ENCODE peak calls at places on chromosome X, in nine cellular contexts. B is stimulated activated naive CD4-positive, alpha-beta T cell treated with Interleukin-2 at 50 U/mL for 16 hours; L is M059J; F is NCI-H146; O is mucosa of descending colon; X is left colon; D is NCI-H1694 treated with DMSO at 0.1 percent for 48 hours; K is GM23248; R is HFF-Myc. E is an unnamed sample.

GRCh38 chrX:17944833-17945497 is 83.9 kb upstream of the RAI2 start:
- DNase-seq in K (peak), R (no peak), D (no peak), F (peak), B (no peak), L (peak), X (no peak), O (no peak), E (no peak)

GRCh38 chrX:19332983-19333382 is 10.7 kb upstream of the PDHA1 start:
- DNase-seq in O (no peak), K (peak), R (peak), D (peak), B (no peak), F (peak), X (no peak), L (peak), E (no peak)

GRCh38 chrX:71619193-71619592 is 882 bp upstream of the CXCR3 start:
- DNase-seq in L (no peak), B (peak), K (no peak), X (no peak), F (no peak), O (no peak), R (no peak), D (no peak), E (peak)

GRCh38 chrX:24117288-24117687 is 32.2 kb upstream of the ZFX start:
- DNase-seq in O (no peak), D (peak), L (peak), F (no peak), X (no peak), B (no peak), R (peak), K (peak), E (no peak)

GRCh38 chrX:15430584-15430983 is 46.4 kb upstream of the VEGFD start:
- DNase-seq in R (peak), D (no peak), K (peak), F (no peak), O (no peak), B (no peak), L (no peak), X (no peak), E (no peak)

GRCh38 chrX:7706032-7706431 is 136.9 kb upstream of the VCX start:
- DNase-seq in D (no peak), R (no peak), K (peak), O (no peak), L (no peak), B (no peak), F (peak), X (no peak), E (no peak)

GRCh38 chrX:53288173-53288572 is 6.8 kb upstream of the IQSEC2 start:
- DNase-seq in L (peak), D (no peak), O (peak), K (no peak), R (no peak), X (peak), F (peak), B (no peak), E (no peak)

GRCh38 chrX:153635788-153636668 is 11.0 kb upstream of the DUSP9 start:
- DNase-seq in O (no peak), L (peak), K (peak), X (peak), B (peak), D (no peak), R (no peak), F (peak), E (no peak)

GRCh38 chrX:24245201-24245600 is 68.7 kb downstream of the SUPT20HL2 start:
- DNase-seq in X (no peak), K (peak), R (no peak), O (no peak), F (no peak), D (no peak), L (peak), B (no peak), E (no peak)

GRCh38 chrX:40722930-40723329 is 12.4 kb downstream of the MED14 start:
- DNase-seq in L (no peak), X (no peak), R (no peak), K (no peak), O (no peak), F (no peak), B (no peak), D (no peak), E (no peak)

GRCh38 chrX:70410921-70411320 is 12.2 kb upstream of the GDPD2 start:
- DNase-seq in F (no peak), D (no peak), R (no peak), L (no peak), X (no peak), B (no peak), O (no peak), K (no peak), E (no peak)

GRCh38 chrX:134025986-134026731 is 40.8 kb upstream of the GPC3 start:
- DNase-seq in D (no peak), O (no peak), X (no peak), F (no peak), L (no peak), R (no peak), B (no peak), K (no peak), E (no peak)

GRCh38 chrX:140163376-140164159 is 198.2 kb upstream of the CXorf66 start:
- DNase-seq in K (peak), B (no peak), X (no peak), L (peak), O (no peak), R (no peak), D (no peak), F (no peak), E (no peak)

GRCh38 chrX:148049441-148049840 is 68.3 kb downstream of the FMR1NB start:
- DNase-seq in X (no peak), R (no peak), D (peak), O (no peak), F (peak), K (peak), B (no peak), L (peak), E (no peak)

GRCh38 chrX:16082470-16083085 is 40.8 kb upstream of the GRPR start:
- DNase-seq in O (no peak), B (no peak), D (no peak), K (no peak), F (no peak), X (no peak), L (no peak), R (no peak), E (no peak)

GRCh38 chrX:38864165-38864564 is 62.9 kb downstream of the MID1IP1 start:
- DNase-seq in R (no peak), X (no peak), K (peak), O (no peak), F (no peak), L (no peak), B (no peak), D (no peak), E (no peak)

GRCh38 chrX:18146954-18147353 is 73.7 kb downstream of the BEND2 start:
- DNase-seq in X (peak), K (peak), L (peak), F (no peak), R (no peak), B (no peak), D (no peak), O (no peak), E (no peak)

GRCh38 chrX:46820391-46821100 is 16.3 kb upstream of the RP2 start:
- DNase-seq in F (peak), X (no peak), O (no peak), D (no peak), L (no peak), B (no peak), R (no peak), K (no peak), E (no peak)

GRCh38 chrX:105464611-105465010 is 244.1 kb upstream of the TEX13A start:
- DNase-seq in X (no peak), K (no peak), R (no peak), D (no peak), F (no peak), B (no peak), L (no peak), O (no peak), E (no peak)

GRCh38 chrX:151966236-151966635 is 8.2 kb downstream of the GABRE start:
- DNase-seq in O (no peak), F (no peak), R (no peak), B (no peak), L (no peak), K (no peak), X (no peak), D (no peak), E (no peak)

GRCh38 chrX:103688949-103689348 is 2.5 kb upstream of the MORF4L2 start:
- DNase-seq in L (peak), O (no peak), F (peak), X (no peak), D (peak), R (no peak), K (peak), B (no peak), E (no peak)

GRCh38 chrX:147902270-147902669 is 9.4 kb upstream of the FMR1 start:
- DNase-seq in L (no peak), R (no peak), K (no peak), F (no peak), O (no peak), B (no peak), D (no peak), X (no peak), E (no peak)

GRCh38 chrX:131907488-131908314 is 115.4 kb upstream of the STK26 start:
- DNase-seq in L (no peak), B (no peak), X (no peak), O (no peak), D (no peak), R (no peak), F (peak), K (no peak), E (no peak)

GRCh38 chrX:149370097-149370496 is 135.0 kb downstream of the IDS start:
- DNase-seq in R (no peak), B (no peak), D (no peak), O (no peak), F (no peak), X (no peak), K (no peak), L (peak), E (no peak)

GRCh38 chrX:48493890-48494364 is 14.9 kb upstream of the PORCN start:
- DNase-seq in B (no peak), R (no peak), K (peak), F (peak), D (no peak), X (peak), O (no peak), L (peak), E (no peak)